ENCODE peak calls at places on chromosomes 7 and 10, in eight cellular contexts. One of them, this sample, is unnamed.

GRCh38 chr10:130135676-130136213 is 446 bp upstream of the GLRX3 start:
- DNase-seq in right atrium auricular region: no peak
- DNase-seq in CD4-positive, alpha-beta T cell: no peak
- DNase-seq in esophagus squamous epithelium: no peak
- DNase-seq in small intestine: no peak
- DNase-seq in brain microvascular endothelial cell: no peak
- DNase-seq in AG04450: no peak
- DNase-seq in IMR-90: no peak
- DNase-seq in this sample: no peak

GRCh38 chr7:138208864-138209263 is 132.6 kb downstream of the AKR1D1 start:
- DNase-seq in small intestine: no peak
- DNase-seq in right atrium auricular region: no peak
- DNase-seq in IMR-90: no peak
- DNase-seq in brain microvascular endothelial cell: no peak
- DNase-seq in AG04450: no peak
- DNase-seq in CD4-positive, alpha-beta T cell: no peak
- DNase-seq in esophagus squamous epithelium: no peak
- DNase-seq in this sample: no peak

GRCh38 chr10:76469675-76470074 is 1038.3 kb downstream of the LRMDA start:
- DNase-seq in right atrium auricular region: no peak
- DNase-seq in IMR-90: no peak
- DNase-seq in CD4-positive, alpha-beta T cell: no peak
- DNase-seq in small intestine: no peak
- DNase-seq in esophagus squamous epithelium: no peak
- DNase-seq in brain microvascular endothelial cell: peak; percentile 5
- DNase-seq in AG04450: no peak
- DNase-seq in this sample: no peak

GRCh38 chr10:119655566-119656001 is 4.4 kb downstream of the BAG3 start:
- DNase-seq in CD4-positive, alpha-beta T cell: peak; percentile 46
- DNase-seq in esophagus squamous epithelium: no peak
- DNase-seq in AG04450: peak; percentile 30
- DNase-seq in small intestine: no peak
- DNase-seq in IMR-90: peak; percentile 88
- DNase-seq in brain microvascular endothelial cell: peak; percentile 84
- DNase-seq in right atrium auricular region: peak; percentile 85
- DNase-seq in this sample: no peak

GRCh38 chr10:72276013-72276387 is 2.3 kb downstream of the DDIT4 start:
- DNase-seq in small intestine: peak; percentile 66
- DNase-seq in CD4-positive, alpha-beta T cell: no peak
- DNase-seq in brain microvascular endothelial cell: no peak
- DNase-seq in esophagus squamous epithelium: no peak
- DNase-seq in right atrium auricular region: no peak
- DNase-seq in AG04450: no peak
- DNase-seq in IMR-90: no peak
- DNase-seq in this sample: no peak

GRCh38 chr7:20141666-20142065 is 75.5 kb downstream of the MACC1 start:
- DNase-seq in AG04450: no peak
- DNase-seq in esophagus squamous epithelium: no peak
- DNase-seq in CD4-positive, alpha-beta T cell: no peak
- DNase-seq in brain microvascular endothelial cell: peak; percentile 14
- DNase-seq in IMR-90: peak; percentile 39
- DNase-seq in right atrium auricular region: no peak
- DNase-seq in small intestine: no peak
- DNase-seq in this sample: no peak

GRCh38 chr10:49058341-49059255 is 56.7 kb downstream of the VSTM4 start:
- DNase-seq in CD4-positive, alpha-beta T cell: no peak
- DNase-seq in esophagus squamous epithelium: no peak
- DNase-seq in right atrium auricular region: no peak
- DNase-seq in brain microvascular endothelial cell: no peak
- DNase-seq in small intestine: no peak
- DNase-seq in IMR-90: no peak
- DNase-seq in AG04450: no peak
- DNase-seq in this sample: no peak

GRCh38 chr7:82020076-82020475 is 250.2 kb upstream of the HGF start:
- DNase-seq in AG04450: no peak
- DNase-seq in IMR-90: no peak
- DNase-seq in right atrium auricular region: no peak
- DNase-seq in CD4-positive, alpha-beta T cell: no peak
- DNase-seq in esophagus squamous epithelium: no peak
- DNase-seq in brain microvascular endothelial cell: no peak
- DNase-seq in small intestine: no peak
- DNase-seq in this sample: no peak

GRCh38 chr7:2643386-2644229 is 11.8 kb downstream of the TTYH3 start:
- DNase-seq in esophagus squamous epithelium: no peak
- DNase-seq in brain microvascular endothelial cell: no peak
- DNase-seq in IMR-90: no peak
- DNase-seq in AG04450: no peak
- DNase-seq in right atrium auricular region: no peak
- DNase-seq in small intestine: peak; percentile 18
- DNase-seq in CD4-positive, alpha-beta T cell: no peak
- DNase-seq in this sample: no peak

GRCh38 chr7:26686448-26686981 is 177.9 kb downstream of the SKAP2 start:
- DNase-seq in AG04450: peak; percentile 78
- DNase-seq in brain microvascular endothelial cell: no peak
- DNase-seq in right atrium auricular region: no peak
- DNase-seq in IMR-90: peak; percentile 92
- DNase-seq in esophagus squamous epithelium: no peak
- DNase-seq in CD4-positive, alpha-beta T cell: no peak
- DNase-seq in small intestine: no peak
- DNase-seq in this sample: peak; percentile 45

GRCh38 chr7:157755741-157756140 is 418.9 kb downstream of the DNAJB6 start:
- DNase-seq in right atrium auricular region: no peak
- DNase-seq in small intestine: no peak
- DNase-seq in esophagus squamous epithelium: no peak
- DNase-seq in brain microvascular endothelial cell: no peak
- DNase-seq in CD4-positive, alpha-beta T cell: no peak
- DNase-seq in AG04450: no peak
- DNase-seq in IMR-90: no peak
- DNase-seq in this sample: no peak

GRCh38 chr7:116495737-116496136 is 3.8 kb upstream of the CAV2 start:
- DNase-seq in right atrium auricular region: no peak
- DNase-seq in AG04450: no peak
- DNase-seq in small intestine: no peak
- DNase-seq in IMR-90: peak; percentile 35
- DNase-seq in esophagus squamous epithelium: no peak
- DNase-seq in brain microvascular endothelial cell: no peak
- DNase-seq in CD4-positive, alpha-beta T cell: no peak
- DNase-seq in this sample: no peak

GRCh38 chr7:18520450-18521235 is 25.1 kb downstream of the HDAC9 start:
- DNase-seq in IMR-90: peak; percentile 83
- DNase-seq in CD4-positive, alpha-beta T cell: no peak
- DNase-seq in small intestine: no peak
- DNase-seq in esophagus squamous epithelium: no peak
- DNase-seq in AG04450: no peak
- DNase-seq in brain microvascular endothelial cell: peak; percentile 47
- DNase-seq in right atrium auricular region: no peak
- DNase-seq in this sample: no peak

GRCh38 chr7:102459221-102459844 is 5.3 kb downstream of the ALKBH4 start:
- DNase-seq in esophagus squamous epithelium: no peak
- DNase-seq in brain microvascular endothelial cell: no peak
- DNase-seq in CD4-positive, alpha-beta T cell: no peak
- DNase-seq in small intestine: no peak
- DNase-seq in right atrium auricular region: no peak
- DNase-seq in IMR-90: no peak
- DNase-seq in AG04450: no peak
- DNase-seq in this sample: no peak

GRCh38 chr10:14820010-14820774 is 17.6 kb downstream of the CDNF start:
- DNase-seq in right atrium auricular region: no peak
- DNase-seq in small intestine: no peak
- DNase-seq in brain microvascular endothelial cell: peak; percentile 89
- DNase-seq in IMR-90: peak; percentile 95
- DNase-seq in CD4-positive, alpha-beta T cell: no peak
- DNase-seq in AG04450: peak; percentile 83
- DNase-seq in esophagus squamous epithelium: no peak
- DNase-seq in this sample: no peak

GRCh38 chr7:3206101-3206500 is 95.0 kb upstream of the SDK1 start:
- DNase-seq in IMR-90: no peak
- DNase-seq in esophagus squamous epithelium: no peak
- DNase-seq in AG04450: no peak
- DNase-seq in brain microvascular endothelial cell: no peak
- DNase-seq in small intestine: no peak
- DNase-seq in right atrium auricular region: no peak
- DNase-seq in CD4-positive, alpha-beta T cell: no peak
- DNase-seq in this sample: no peak

DNA sequence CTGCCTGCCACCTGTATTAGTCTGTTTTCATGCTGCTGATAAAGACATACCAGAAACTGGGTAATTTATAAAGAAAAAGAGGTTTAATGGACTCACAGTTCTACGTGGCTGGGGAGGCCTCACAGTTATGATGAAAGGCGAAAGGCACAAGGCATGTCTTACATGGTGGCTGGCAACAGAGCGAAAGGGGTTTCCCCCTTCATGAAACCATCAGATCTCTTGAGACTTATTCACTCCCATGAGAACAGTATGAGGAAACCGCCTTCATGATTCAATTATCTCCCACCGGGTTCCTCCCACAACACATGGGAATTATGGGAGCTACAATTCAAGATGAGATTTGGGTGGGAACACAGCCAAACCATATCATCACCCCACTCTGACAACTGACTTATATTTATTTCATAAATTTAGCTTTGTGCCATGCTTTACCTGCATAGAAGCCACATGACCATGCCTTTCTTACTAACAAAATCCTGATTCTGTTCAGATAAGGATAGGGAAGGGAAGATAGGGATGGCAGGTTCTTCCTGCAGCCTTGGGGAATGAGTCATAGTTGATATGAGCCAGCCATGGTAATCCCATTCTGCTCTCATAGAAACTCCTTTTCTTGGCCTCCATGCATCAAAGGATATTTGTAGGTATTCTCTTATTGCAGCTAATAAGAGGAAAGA is 191.3 kb upstream of the AGK start:
- DNase-seq in right atrium auricular region: no peak
- DNase-seq in CD4-positive, alpha-beta T cell: no peak
- DNase-seq in AG04450: no peak
- DNase-seq in esophagus squamous epithelium: no peak
- DNase-seq in IMR-90: no peak
- DNase-seq in small intestine: no peak
- DNase-seq in brain microvascular endothelial cell: peak; percentile 9
- DNase-seq in this sample: no peak
- H3K27ac ChIP-seq in right atrium auricular region: no peak overlapping the region
- H3K27ac ChIP-seq in CD4-positive, alpha-beta T cell: no peak overlapping the region
- H3K27ac ChIP-seq in AG04450: no peak overlapping the region
- H3K27ac ChIP-seq in esophagus squamous epithelium: no peak overlapping the region
- H3K27ac ChIP-seq in IMR-90: no peak overlapping the region
- H3K27ac ChIP-seq in small intestine: no peak overlapping the region
- H3K27ac ChIP-seq in brain microvascular endothelial cell: no peak overlapping the region
- H3K27ac ChIP-seq in this sample: no peak overlapping the region

GRCh38 chr7:151706568-151707469 is 170.1 kb downstream of the PRKAG2 start:
- DNase-seq in esophagus squamous epithelium: no peak
- DNase-seq in right atrium auricular region: no peak
- DNase-seq in AG04450: no peak
- DNase-seq in IMR-90: peak; percentile 31
- DNase-seq in brain microvascular endothelial cell: no peak
- DNase-seq in small intestine: no peak
- DNase-seq in CD4-positive, alpha-beta T cell: no peak
- DNase-seq in this sample: no peak

GRCh38 chr7:151704284-151704968 is 172.5 kb downstream of the PRKAG2 start:
- DNase-seq in esophagus squamous epithelium: no peak
- DNase-seq in brain microvascular endothelial cell: no peak
- DNase-seq in AG04450: no peak
- DNase-seq in right atrium auricular region: no peak
- DNase-seq in CD4-positive, alpha-beta T cell: no peak
- DNase-seq in IMR-90: no peak
- DNase-seq in small intestine: no peak
- DNase-seq in this sample: no peak

GRCh38 chr7:151702961-151703360 is 174.0 kb downstream of the PRKAG2 start:
- DNase-seq in esophagus squamous epithelium: no peak
- DNase-seq in IMR-90: no peak
- DNase-seq in small intestine: no peak
- DNase-seq in right atrium auricular region: no peak
- DNase-seq in AG04450: no peak
- DNase-seq in CD4-positive, alpha-beta T cell: no peak
- DNase-seq in brain microvascular endothelial cell: no peak
- DNase-seq in this sample: no peak

GRCh38 chr7:151705744-151706567 is 171.0 kb downstream of the PRKAG2 start:
- DNase-seq in AG04450: no peak
- DNase-seq in right atrium auricular region: no peak
- DNase-seq in brain microvascular endothelial cell: peak; percentile 45
- DNase-seq in IMR-90: peak; percentile 52
- DNase-seq in esophagus squamous epithelium: no peak
- DNase-seq in CD4-positive, alpha-beta T cell: no peak
- DNase-seq in small intestine: peak; percentile 56
- DNase-seq in this sample: peak; percentile 61

GRCh38 chr7:151704969-151705743 is 171.8 kb downstream of the PRKAG2 start:
- DNase-seq in IMR-90: no peak
- DNase-seq in brain microvascular endothelial cell: no peak
- DNase-seq in right atrium auricular region: no peak
- DNase-seq in CD4-positive, alpha-beta T cell: no peak
- DNase-seq in AG04450: no peak
- DNase-seq in small intestine: no peak
- DNase-seq in esophagus squamous epithelium: no peak
- DNase-seq in this sample: peak; percentile 22
- H3K27ac ChIP-seq in IMR-90: no peak overlapping the region
- H3K27ac ChIP-seq in brain microvascular endothelial cell: no peak overlapping the region
- H3K27ac ChIP-seq in right atrium auricular region: peak overlapping the region; percentile 87
- H3K27ac ChIP-seq in CD4-positive, alpha-beta T cell: no peak overlapping the region
- H3K27ac ChIP-seq in AG04450: no peak overlapping the region
- H3K27ac ChIP-seq in small intestine: no peak overlapping the region
- H3K27ac ChIP-seq in esophagus squamous epithelium: no peak overlapping the region
- H3K27ac ChIP-seq in this sample: no peak overlapping the region

DNA sequence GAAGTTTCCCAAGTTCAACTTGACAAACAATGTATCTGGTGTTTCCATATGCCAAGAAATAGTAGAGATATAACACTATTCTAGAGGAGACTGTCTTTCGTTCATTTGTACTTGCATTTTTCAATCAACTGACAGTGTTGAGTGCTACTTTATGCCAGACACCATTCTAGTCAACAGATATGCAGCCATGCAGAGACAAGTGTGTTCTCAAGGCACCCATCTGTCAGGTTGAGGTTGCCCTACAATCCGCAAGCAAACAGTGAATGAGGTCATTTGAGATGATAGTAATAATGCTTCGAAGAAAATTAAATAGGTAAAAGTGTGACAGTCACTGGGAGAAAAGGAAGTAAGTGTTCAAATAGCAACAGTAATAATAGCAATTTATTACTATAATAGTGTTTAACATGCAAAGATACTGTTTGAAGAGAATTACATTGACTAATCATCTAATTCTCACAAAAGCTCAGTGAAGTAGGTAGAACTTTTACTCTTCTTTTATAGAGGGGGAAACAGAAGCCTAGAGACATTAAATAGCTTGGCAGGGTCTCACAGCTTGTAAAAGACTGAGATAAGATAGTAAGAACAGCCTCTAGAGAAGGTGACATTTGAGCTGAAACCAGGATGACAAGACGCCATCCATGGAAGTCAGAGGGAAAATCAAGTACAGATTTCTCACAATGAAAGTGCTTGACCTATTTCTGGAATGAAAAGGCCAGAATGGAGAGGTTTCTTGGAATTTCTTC is 936.9 kb downstream of the SORCS3 start:
- DNase-seq in brain microvascular endothelial cell: no peak
- DNase-seq in right atrium auricular region: no peak
- DNase-seq in AG04450: no peak
- DNase-seq in CD4-positive, alpha-beta T cell: no peak
- DNase-seq in IMR-90: no peak
- DNase-seq in esophagus squamous epithelium: no peak
- DNase-seq in small intestine: no peak
- DNase-seq in this sample: no peak
- H3K27ac ChIP-seq in brain microvascular endothelial cell: no peak overlapping the region
- H3K27ac ChIP-seq in right atrium auricular region: no peak overlapping the region
- H3K27ac ChIP-seq in AG04450: no peak overlapping the region
- H3K27ac ChIP-seq in CD4-positive, alpha-beta T cell: no peak overlapping the region
- H3K27ac ChIP-seq in IMR-90: no peak overlapping the region
- H3K27ac ChIP-seq in esophagus squamous epithelium: no peak overlapping the region
- H3K27ac ChIP-seq in small intestine: no peak overlapping the region
- H3K27ac ChIP-seq in this sample: no peak overlapping the region

GRCh38 chr10:50398383-50398782 is 147.1 kb upstream of the ASAH2 start:
- DNase-seq in CD4-positive, alpha-beta T cell: no peak
- DNase-seq in IMR-90: peak; percentile 39
- DNase-seq in AG04450: no peak
- DNase-seq in esophagus squamous epithelium: no peak
- DNase-seq in small intestine: no peak
- DNase-seq in right atrium auricular region: no peak
- DNase-seq in brain microvascular endothelial cell: peak; percentile 47
- DNase-seq in this sample: no peak
- H3K27ac ChIP-seq in CD4-positive, alpha-beta T cell: no peak overlapping the region
- H3K27ac ChIP-seq in IMR-90: no peak overlapping the region
- H3K27ac ChIP-seq in AG04450: no peak overlapping the region
- H3K27ac ChIP-seq in esophagus squamous epithelium: no peak overlapping the region
- H3K27ac ChIP-seq in small intestine: no peak overlapping the region
- H3K27ac ChIP-seq in right atrium auricular region: no peak overlapping the region
- H3K27ac ChIP-seq in brain microvascular endothelial cell: no peak overlapping the region
- H3K27ac ChIP-seq in this sample: no peak overlapping the region